ENCODE peak calls at places on chromosome 4, in six cellular contexts. One of them, this sample, is unnamed.

GRCh38 chr4:150782311-150782710 is 200.4 kb downstream of the MAB21L2 start:
- DNase-seq in body of pancreas: peak; percentile 18
- DNase-seq in left colon: no peak
- DNase-seq in B cell: no peak
- DNase-seq in COR-L47: peak; percentile 24
- DNase-seq in stimulated activated CD4-positive, alpha-beta T cell treated with anti-CD3 and anti-CD28 coated beads, Interleukin-1b, Interleukin-23, amount 100 ng/mL, for 24 hours: no peak
- DNase-seq in this sample: no peak

GRCh38 chr4:1595789-1596325 is 88.3 kb downstream of the FAM53A start:
- DNase-seq in body of pancreas: no peak
- DNase-seq in left colon: no peak
- DNase-seq in B cell: no peak
- DNase-seq in COR-L47: no peak
- DNase-seq in stimulated activated CD4-positive, alpha-beta T cell treated with anti-CD3 and anti-CD28 coated beads, Interleukin-1b, Interleukin-23, amount 100 ng/mL, for 24 hours: no peak
- DNase-seq in this sample: no peak

GRCh38 chr4:74659576-74660411 is 134.5 kb downstream of the BTC start:
- DNase-seq in body of pancreas: no peak
- DNase-seq in left colon: peak; percentile 47
- DNase-seq in B cell: no peak
- DNase-seq in COR-L47: no peak
- DNase-seq in stimulated activated CD4-positive, alpha-beta T cell treated with anti-CD3 and anti-CD28 coated beads, Interleukin-1b, Interleukin-23, amount 100 ng/mL, for 24 hours: no peak
- DNase-seq in this sample: peak; percentile 99

GRCh38 chr4:10608501-10609219 is 75.9 kb downstream of the CLNK start:
- DNase-seq in body of pancreas: no peak
- DNase-seq in left colon: no peak
- DNase-seq in B cell: no peak
- DNase-seq in COR-L47: no peak
- DNase-seq in stimulated activated CD4-positive, alpha-beta T cell treated with anti-CD3 and anti-CD28 coated beads, Interleukin-1b, Interleukin-23, amount 100 ng/mL, for 24 hours: no peak
- DNase-seq in this sample: no peak

GRCh38 chr4:125985856-125986255 is 671.1 kb downstream of the FAT4 start:
- DNase-seq in body of pancreas: no peak
- DNase-seq in left colon: no peak
- DNase-seq in B cell: no peak
- DNase-seq in COR-L47: no peak
- DNase-seq in stimulated activated CD4-positive, alpha-beta T cell treated with anti-CD3 and anti-CD28 coated beads, Interleukin-1b, Interleukin-23, amount 100 ng/mL, for 24 hours: no peak
- DNase-seq in this sample: no peak

GRCh38 chr4:101198741-101199339 is 148.5 kb downstream of the PPP3CA start:
- DNase-seq in body of pancreas: no peak
- DNase-seq in left colon: no peak
- DNase-seq in B cell: no peak
- DNase-seq in COR-L47: peak; percentile 92
- DNase-seq in stimulated activated CD4-positive, alpha-beta T cell treated with anti-CD3 and anti-CD28 coated beads, Interleukin-1b, Interleukin-23, amount 100 ng/mL, for 24 hours: no peak
- DNase-seq in this sample: no peak

GRCh38 chr4:115675721-115676120 is 562.3 kb upstream of the NDST4 start:
- DNase-seq in body of pancreas: no peak
- DNase-seq in left colon: no peak
- DNase-seq in B cell: no peak
- DNase-seq in COR-L47: no peak
- DNase-seq in stimulated activated CD4-positive, alpha-beta T cell treated with anti-CD3 and anti-CD28 coated beads, Interleukin-1b, Interleukin-23, amount 100 ng/mL, for 24 hours: no peak
- DNase-seq in this sample: no peak

GRCh38 chr4:1235381-1236102 is 13.4 kb downstream of the CTBP1 start:
- DNase-seq in body of pancreas: peak; percentile 16
- DNase-seq in left colon: no peak
- DNase-seq in B cell: no peak
- DNase-seq in COR-L47: no peak
- DNase-seq in stimulated activated CD4-positive, alpha-beta T cell treated with anti-CD3 and anti-CD28 coated beads, Interleukin-1b, Interleukin-23, amount 100 ng/mL, for 24 hours: no peak
- DNase-seq in this sample: no peak

GRCh38 chr4:136873555-136873954 is 658.7 kb downstream of the PCDH18 start:
- DNase-seq in body of pancreas: no peak
- DNase-seq in left colon: no peak
- DNase-seq in B cell: no peak
- DNase-seq in COR-L47: no peak
- DNase-seq in stimulated activated CD4-positive, alpha-beta T cell treated with anti-CD3 and anti-CD28 coated beads, Interleukin-1b, Interleukin-23, amount 100 ng/mL, for 24 hours: no peak
- DNase-seq in this sample: no peak

GRCh38 chr4:100786481-100786880 is 268.7 kb upstream of the EMCN start:
- DNase-seq in body of pancreas: no peak
- DNase-seq in left colon: no peak
- DNase-seq in B cell: no peak
- DNase-seq in COR-L47: no peak
- DNase-seq in stimulated activated CD4-positive, alpha-beta T cell treated with anti-CD3 and anti-CD28 coated beads, Interleukin-1b, Interleukin-23, amount 100 ng/mL, for 24 hours: no peak
- DNase-seq in this sample: no peak

GRCh38 chr4:187183351-187183750 is 459.7 kb upstream of the FAT1 start:
- DNase-seq in body of pancreas: no peak
- DNase-seq in left colon: no peak
- DNase-seq in B cell: no peak
- DNase-seq in COR-L47: no peak
- DNase-seq in stimulated activated CD4-positive, alpha-beta T cell treated with anti-CD3 and anti-CD28 coated beads, Interleukin-1b, Interleukin-23, amount 100 ng/mL, for 24 hours: no peak
- DNase-seq in this sample: no peak

GRCh38 chr4:88613417-88613875 is 21.2 kb downstream of the HERC3 start:
- DNase-seq in body of pancreas: no peak
- DNase-seq in left colon: no peak
- DNase-seq in B cell: peak; percentile 48
- DNase-seq in COR-L47: peak; percentile 35
- DNase-seq in stimulated activated CD4-positive, alpha-beta T cell treated with anti-CD3 and anti-CD28 coated beads, Interleukin-1b, Interleukin-23, amount 100 ng/mL, for 24 hours: no peak
- DNase-seq in this sample: no peak

GRCh38 chr4:183182873-183183725 is 84.0 kb downstream of the WWC2 start:
- DNase-seq in body of pancreas: no peak
- DNase-seq in left colon: no peak
- DNase-seq in B cell: no peak
- DNase-seq in COR-L47: peak; percentile 78
- DNase-seq in stimulated activated CD4-positive, alpha-beta T cell treated with anti-CD3 and anti-CD28 coated beads, Interleukin-1b, Interleukin-23, amount 100 ng/mL, for 24 hours: no peak
- DNase-seq in this sample: peak; percentile 72